ENCODE peak calls at places on chromosomes 5 and 9, in five cellular contexts. V is neural crest cell; R is pancreas; B is epithelial cell of esophagus; D is CD4-positive, alpha-beta T cell. A is an unnamed sample.

GRCh38 chr5:38722918-38723317 is 122.9 kb upstream of the OSMR start:
- DNase-seq in R (no peak), B (no peak), D (no peak), V (no peak), A (no peak)

GRCh38 chr5:14112998-14113652 is 30.0 kb upstream of the TRIO start:
- DNase-seq in B (no peak), D (no peak), V (no peak), R (no peak), A (no peak)

GRCh38 chr5:72661405-72661804 is 154.2 kb upstream of the ZNF366 start:
- DNase-seq in R (no peak), B (peak; percentile 62), V (no peak), D (no peak), A (no peak)

GRCh38 chr5:43602456-43602817 is 543 bp upstream of the NNT start:
- DNase-seq in V (peak; percentile 47), R (peak; percentile 22), D (peak; percentile 2), B (peak; percentile 53), A (peak; percentile 32)

GRCh38 chr5:110063640-110064592 is 374.2 kb downstream of the MAN2A1 start:
- DNase-seq in R (no peak), V (no peak), B (peak; percentile 41), D (no peak), A (no peak)

GRCh38 chr9:126419475-126419874 is 92.8 kb downstream of the MVB12B start:
- DNase-seq in V (no peak), B (no peak), R (no peak), D (no peak), A (no peak)

GRCh38 chr9:22060831-22061383 is 51.8 kb upstream of the CDKN2B start:
- DNase-seq in B (no peak), V (no peak), R (no peak), D (no peak), A (no peak)

GRCh38 chr9:95840096-95840495 is 35.4 kb upstream of the ERCC6L2 start:
- DNase-seq in B (no peak), V (no peak), D (no peak), R (no peak), A (no peak)

GRCh38 chr9:134335095-134335489 is 8.8 kb downstream of the RXRA start:
- DNase-seq in D (no peak), B (peak; percentile 82), V (no peak), R (no peak), A (no peak)

GRCh38 chr5:143837306-143837848 is 25.4 kb downstream of the HMHB1 start:
- DNase-seq in B (no peak), D (no peak), R (no peak), V (no peak), A (no peak)

GRCh38 chr5:3546028-3546427 is 49.6 kb upstream of the IRX1 start:
- DNase-seq in R (no peak), B (no peak), D (no peak), V (no peak), A (no peak)

GRCh38 chr5:151897896-151898295 is 26.8 kb downstream of the GLRA1 start:
- DNase-seq in R (no peak), V (no peak), B (no peak), D (no peak), A (no peak)

GRCh38 chr9:101131326-101131725 is 102.8 kb downstream of the PLPPR1 start:
- DNase-seq in B (no peak), R (no peak), V (no peak), D (no peak), A (no peak)

GRCh38 chr5:154470172-154470571 is 7.9 kb downstream of the HAND1 start:
- DNase-seq in R (no peak), V (no peak), D (no peak), B (no peak), A (no peak)

GRCh38 chr5:94968507-94969095 is 316.3 kb downstream of the MCTP1 start:
- DNase-seq in R (peak; percentile 16), V (peak; percentile 40), B (peak; percentile 75), D (no peak), A (peak; percentile 24)

GRCh38 chr9:35501941-35502340 is 12.0 kb downstream of the RUSC2 start:
- DNase-seq in R (no peak), B (no peak), V (no peak), D (no peak), A (no peak)

GRCh38 chr5:125700380-125700856 is 722.8 kb upstream of the GRAMD2B start:
- DNase-seq in R (peak; percentile 20), D (no peak), B (peak; percentile 47), V (no peak), A (no peak)

GRCh38 chr9:83032065-83032625 is 30.8 kb downstream of the RASEF start:
- DNase-seq in B (peak; percentile 62), V (no peak), R (no peak), D (no peak), A (no peak)

GRCh38 chr5:24823625-24824024 is 178.8 kb upstream of the CDH10 start:
- DNase-seq in R (no peak), D (no peak), V (no peak), B (peak; percentile 9), A (no peak)

GRCh38 chr9:119986205-119986604 is 593.8 kb downstream of the CDK5RAP2 start:
- DNase-seq in D (no peak), V (no peak), B (no peak), R (no peak), A (no peak)

GRCh38 chr5:138385660-138386059 is 33.2 kb downstream of the KDM3B start:
- DNase-seq in B (no peak), D (no peak), R (no peak), V (no peak), A (no peak)

GRCh38 chr5:156359452-156359851 is 32.5 kb downstream of the SGCD start:
- DNase-seq in B (no peak), V (no peak), R (no peak), D (no peak), A (no peak)

GRCh38 chr5:177382423-177383029 is 1.7 kb upstream of the SLC34A1 start:
- DNase-seq in D (peak; percentile 41), V (no peak), R (no peak), B (peak; percentile 39), A (no peak)

GRCh38 chr9:79766091-79766490 is 194.3 kb downstream of the TLE4 start:
- DNase-seq in D (no peak), R (no peak), B (no peak), V (no peak), A (no peak)
- TF ChIP-seq CTCF in D (no peak), R (no peak), B (no peak), V (no peak), A (no peak)

GRCh38 chr5:128494516-128494915 is 43.5 kb downstream of the FBN2 start:
- DNase-seq in B (no peak), R (no peak), D (no peak), V (no peak), A (no peak)

GRCh38 chr5:128493657-128494329 is 44.3 kb downstream of the FBN2 start:
- DNase-seq in B (peak; percentile 19), R (no peak), V (no peak), D (no peak), A (no peak)

DNA sequence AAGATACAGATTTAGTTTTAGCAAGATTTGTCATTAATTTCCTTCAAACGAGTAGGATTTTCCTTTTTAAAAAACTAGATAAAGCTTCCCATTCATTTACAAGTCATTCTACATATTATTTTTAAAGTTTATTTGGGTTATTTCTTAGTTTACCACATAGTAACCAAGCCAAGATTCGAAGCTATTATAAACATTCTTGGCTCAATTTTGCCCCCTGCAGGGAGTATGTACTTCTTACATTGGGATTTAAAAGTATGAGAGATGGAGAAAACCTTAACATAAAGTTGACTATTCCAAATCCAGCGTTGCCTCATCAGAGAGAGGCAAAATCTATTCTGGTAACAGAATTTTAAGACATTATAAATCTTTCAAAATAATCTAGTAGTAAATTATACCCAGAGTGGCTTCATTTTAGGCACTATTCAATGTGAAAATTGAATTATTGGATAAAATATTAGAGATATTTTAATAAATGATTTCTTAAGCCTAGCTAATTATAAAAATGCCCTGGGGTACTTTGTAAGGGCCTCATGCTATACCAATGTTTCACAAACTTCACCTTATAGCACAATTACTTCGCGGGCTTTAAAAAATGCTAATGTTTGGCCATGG is 39.1 kb downstream of the FBN2 start:
- DNase-seq in B (peak; percentile 64), R (no peak), V (no peak), D (no peak), A (peak; percentile 7)
- TF ChIP-seq CTCF in B (peak; percentile 50), R (no peak), V (peak; percentile 71), D (no peak), A (peak; percentile 8)

GRCh38 chr5:79857692-79858091 is 133.4 kb downstream of the MTX3 start:
- DNase-seq in B (no peak), R (no peak), D (no peak), V (no peak), A (no peak)

GRCh38 chr5:79856456-79857055 is 134.5 kb downstream of the MTX3 start:
- DNase-seq in D (no peak), V (no peak), B (no peak), R (no peak), A (no peak)

GRCh38 chr5:79858097-79858723 is 132.9 kb downstream of the MTX3 start:
- DNase-seq in D (peak; percentile 72), B (peak; percentile 65), R (peak; percentile 47), V (peak; percentile 88), A (peak; percentile 64)

GRCh38 chr5:79864364-79864763 is 126.7 kb downstream of the MTX3 start:
- DNase-seq in B (no peak), D (no peak), V (no peak), R (no peak), A (no peak)

GRCh38 chr5:79859588-79859987 is 131.5 kb downstream of the MTX3 start:
- DNase-seq in B (no peak), R (no peak), D (no peak), V (no peak), A (no peak)
- TF ChIP-seq CTCF in B (no peak), R (no peak), D (no peak), V (no peak), A (no peak)

GRCh38 chr9:131366745-131367401 is 27.0 kb upstream of the PRRC2B start:
- DNase-seq in R (peak; percentile 48), V (no peak), D (no peak), B (peak; percentile 48), A (no peak)
- TF ChIP-seq CTCF in R (no peak), V (peak; percentile 52), D (peak; percentile 40), B (no peak), A (no peak)

A was measured in GM20000.